ENCODE peak calls at places on chromosomes 16 and 17, in eight cellular contexts. One of them, this sample, is unnamed.

GRCh38 chr16:50740747-50741146 is 1.1 kb upstream of the CYLD start:
- DNase-seq in pancreas: no peak
- DNase-seq in GM10248: no peak
- DNase-seq in foreskin fibroblast: peak; percentile 29
- DNase-seq in amniotic stem cell: no peak
- DNase-seq in neural crest cell: no peak
- DNase-seq in stimulated activated CD4-positive, alpha-beta T cell treated with anti-CD3 and anti-CD28 coated beads, Interleukin-4, amount 100 ng/mL, for 24 hours: peak; percentile 36
- DNase-seq in spleen: no peak
- DNase-seq in this sample: no peak

GRCh38 chr17:82177761-82178498 is 34.7 kb downstream of the CCDC57 start:
- DNase-seq in pancreas: no peak
- DNase-seq in GM10248: no peak
- DNase-seq in foreskin fibroblast: peak; percentile 4
- DNase-seq in amniotic stem cell: no peak
- DNase-seq in neural crest cell: no peak
- DNase-seq in stimulated activated CD4-positive, alpha-beta T cell treated with anti-CD3 and anti-CD28 coated beads, Interleukin-4, amount 100 ng/mL, for 24 hours: no peak
- DNase-seq in spleen: no peak
- DNase-seq in this sample: no peak

GRCh38 chr17:14211778-14212177 is 24.9 kb downstream of the CDRT15 start:
- DNase-seq in pancreas: no peak
- DNase-seq in GM10248: peak; percentile 47
- DNase-seq in foreskin fibroblast: peak; percentile 20
- DNase-seq in amniotic stem cell: no peak
- DNase-seq in neural crest cell: no peak
- DNase-seq in stimulated activated CD4-positive, alpha-beta T cell treated with anti-CD3 and anti-CD28 coated beads, Interleukin-4, amount 100 ng/mL, for 24 hours: no peak
- DNase-seq in spleen: peak; percentile 87
- DNase-seq in this sample: no peak

GRCh38 chr17:3845754-3846738 is at the start of gene NCBP3:
- DNase-seq in pancreas: peak; percentile 86
- DNase-seq in GM10248: peak; percentile 98
- DNase-seq in foreskin fibroblast: peak; percentile 97
- DNase-seq in amniotic stem cell: peak; percentile 87
- DNase-seq in neural crest cell: peak; percentile 87
- DNase-seq in stimulated activated CD4-positive, alpha-beta T cell treated with anti-CD3 and anti-CD28 coated beads, Interleukin-4, amount 100 ng/mL, for 24 hours: peak; percentile 90
- DNase-seq in spleen: peak; percentile 99
- DNase-seq in this sample: peak; percentile 91

GRCh38 chr17:40542562-40543411 is 22.5 kb downstream of the CCR7 start:
- DNase-seq in pancreas: peak; percentile 44
- DNase-seq in GM10248: peak; percentile 71
- DNase-seq in foreskin fibroblast: peak; percentile 95
- DNase-seq in amniotic stem cell: no peak
- DNase-seq in neural crest cell: no peak
- DNase-seq in stimulated activated CD4-positive, alpha-beta T cell treated with anti-CD3 and anti-CD28 coated beads, Interleukin-4, amount 100 ng/mL, for 24 hours: peak; percentile 68
- DNase-seq in spleen: peak; percentile 89
- DNase-seq in this sample: peak; percentile 71

GRCh38 chr17:37327341-37328090 is 48.3 kb upstream of the C17orf78 start:
- DNase-seq in pancreas: no peak
- DNase-seq in GM10248: no peak
- DNase-seq in foreskin fibroblast: peak; percentile 82
- DNase-seq in amniotic stem cell: no peak
- DNase-seq in neural crest cell: no peak
- DNase-seq in stimulated activated CD4-positive, alpha-beta T cell treated with anti-CD3 and anti-CD28 coated beads, Interleukin-4, amount 100 ng/mL, for 24 hours: no peak
- DNase-seq in spleen: no peak
- DNase-seq in this sample: no peak

GRCh38 chr17:7475764-7476422 is 3.5 kb downstream of the ZBTB4 start:
- DNase-seq in pancreas: no peak
- DNase-seq in GM10248: no peak
- DNase-seq in foreskin fibroblast: peak; percentile 86
- DNase-seq in amniotic stem cell: no peak
- DNase-seq in neural crest cell: no peak
- DNase-seq in stimulated activated CD4-positive, alpha-beta T cell treated with anti-CD3 and anti-CD28 coated beads, Interleukin-4, amount 100 ng/mL, for 24 hours: no peak
- DNase-seq in spleen: peak; percentile 74
- DNase-seq in this sample: no peak

GRCh38 chr16:52649870-52650269 is 102.9 kb upstream of the TOX3 start:
- DNase-seq in pancreas: no peak
- DNase-seq in GM10248: no peak
- DNase-seq in foreskin fibroblast: no peak
- DNase-seq in amniotic stem cell: no peak
- DNase-seq in neural crest cell: no peak
- DNase-seq in stimulated activated CD4-positive, alpha-beta T cell treated with anti-CD3 and anti-CD28 coated beads, Interleukin-4, amount 100 ng/mL, for 24 hours: no peak
- DNase-seq in spleen: no peak
- DNase-seq in this sample: no peak

GRCh38 chr16:8310356-8310755 is 280.0 kb downstream of the TMEM114 start:
- DNase-seq in pancreas: no peak
- DNase-seq in GM10248: no peak
- DNase-seq in foreskin fibroblast: no peak
- DNase-seq in amniotic stem cell: no peak
- DNase-seq in neural crest cell: no peak
- DNase-seq in stimulated activated CD4-positive, alpha-beta T cell treated with anti-CD3 and anti-CD28 coated beads, Interleukin-4, amount 100 ng/mL, for 24 hours: no peak
- DNase-seq in spleen: no peak
- DNase-seq in this sample: no peak

GRCh38 chr16:26688699-26689098 is 378.0 kb upstream of the C16orf82 start:
- DNase-seq in pancreas: no peak
- DNase-seq in GM10248: no peak
- DNase-seq in foreskin fibroblast: no peak
- DNase-seq in amniotic stem cell: no peak
- DNase-seq in neural crest cell: no peak
- DNase-seq in stimulated activated CD4-positive, alpha-beta T cell treated with anti-CD3 and anti-CD28 coated beads, Interleukin-4, amount 100 ng/mL, for 24 hours: no peak
- DNase-seq in spleen: no peak
- DNase-seq in this sample: no peak

GRCh38 chr17:63697341-63698286 is 2.3 kb downstream of the LIMD2 start:
- DNase-seq in pancreas: peak; percentile 62
- DNase-seq in GM10248: peak; percentile 72
- DNase-seq in foreskin fibroblast: peak; percentile 50
- DNase-seq in amniotic stem cell: no peak
- DNase-seq in neural crest cell: no peak
- DNase-seq in stimulated activated CD4-positive, alpha-beta T cell treated with anti-CD3 and anti-CD28 coated beads, Interleukin-4, amount 100 ng/mL, for 24 hours: peak; percentile 79
- DNase-seq in spleen: peak; percentile 96
- DNase-seq in this sample: peak; percentile 74

GRCh38 chr16:53991181-53992056 is 287.5 kb downstream of the FTO start:
- DNase-seq in pancreas: no peak
- DNase-seq in GM10248: no peak
- DNase-seq in foreskin fibroblast: peak; percentile 23
- DNase-seq in amniotic stem cell: no peak
- DNase-seq in neural crest cell: no peak
- DNase-seq in stimulated activated CD4-positive, alpha-beta T cell treated with anti-CD3 and anti-CD28 coated beads, Interleukin-4, amount 100 ng/mL, for 24 hours: no peak
- DNase-seq in spleen: no peak
- DNase-seq in this sample: no peak

GRCh38 chr17:60107526-60108257 is 29.0 kb upstream of the HEATR6 start:
- DNase-seq in pancreas: no peak
- DNase-seq in GM10248: no peak
- DNase-seq in foreskin fibroblast: peak; percentile 50
- DNase-seq in amniotic stem cell: no peak
- DNase-seq in neural crest cell: no peak
- DNase-seq in stimulated activated CD4-positive, alpha-beta T cell treated with anti-CD3 and anti-CD28 coated beads, Interleukin-4, amount 100 ng/mL, for 24 hours: no peak
- DNase-seq in spleen: no peak
- DNase-seq in this sample: no peak

GRCh38 chr17:64216385-64217248 is 46.4 kb downstream of the TEX2 start:
- DNase-seq in pancreas: peak; percentile 43
- DNase-seq in GM10248: peak; percentile 73
- DNase-seq in foreskin fibroblast: peak; percentile 47
- DNase-seq in amniotic stem cell: no peak
- DNase-seq in neural crest cell: no peak
- DNase-seq in stimulated activated CD4-positive, alpha-beta T cell treated with anti-CD3 and anti-CD28 coated beads, Interleukin-4, amount 100 ng/mL, for 24 hours: no peak
- DNase-seq in spleen: peak; percentile 76
- DNase-seq in this sample: no peak

GRCh38 chr16:82199209-82199608 is 29.2 kb upstream of the MPHOSPH6 start:
- DNase-seq in pancreas: no peak
- DNase-seq in GM10248: no peak
- DNase-seq in foreskin fibroblast: no peak
- DNase-seq in amniotic stem cell: no peak
- DNase-seq in neural crest cell: no peak
- DNase-seq in stimulated activated CD4-positive, alpha-beta T cell treated with anti-CD3 and anti-CD28 coated beads, Interleukin-4, amount 100 ng/mL, for 24 hours: no peak
- DNase-seq in spleen: no peak
- DNase-seq in this sample: no peak

GRCh38 chr17:19346351-19347255 is 15.9 kb downstream of the B9D1 start:
- DNase-seq in pancreas: no peak
- DNase-seq in GM10248: no peak
- DNase-seq in foreskin fibroblast: peak; percentile 90
- DNase-seq in amniotic stem cell: peak; percentile 64
- DNase-seq in neural crest cell: no peak
- DNase-seq in stimulated activated CD4-positive, alpha-beta T cell treated with anti-CD3 and anti-CD28 coated beads, Interleukin-4, amount 100 ng/mL, for 24 hours: no peak
- DNase-seq in spleen: peak; percentile 71
- DNase-seq in this sample: no peak

GRCh38 chr16:12612598-12613101 is 191.0 kb downstream of the CPPED1 start:
- DNase-seq in pancreas: peak; percentile 22
- DNase-seq in GM10248: no peak
- DNase-seq in foreskin fibroblast: no peak
- DNase-seq in amniotic stem cell: no peak
- DNase-seq in neural crest cell: no peak
- DNase-seq in stimulated activated CD4-positive, alpha-beta T cell treated with anti-CD3 and anti-CD28 coated beads, Interleukin-4, amount 100 ng/mL, for 24 hours: peak; percentile 37
- DNase-seq in spleen: no peak
- DNase-seq in this sample: no peak

GRCh38 chr16:81901483-81901882 is 109.8 kb downstream of the SDR42E1 start:
- DNase-seq in pancreas: no peak
- DNase-seq in GM10248: no peak
- DNase-seq in foreskin fibroblast: peak; percentile 28
- DNase-seq in amniotic stem cell: no peak
- DNase-seq in neural crest cell: no peak
- DNase-seq in stimulated activated CD4-positive, alpha-beta T cell treated with anti-CD3 and anti-CD28 coated beads, Interleukin-4, amount 100 ng/mL, for 24 hours: no peak
- DNase-seq in spleen: no peak
- DNase-seq in this sample: no peak

GRCh38 chr16:68636064-68636551 is 9.0 kb upstream of the CDH3 start:
- DNase-seq in pancreas: no peak
- DNase-seq in GM10248: no peak
- DNase-seq in foreskin fibroblast: no peak
- DNase-seq in amniotic stem cell: no peak
- DNase-seq in neural crest cell: no peak
- DNase-seq in stimulated activated CD4-positive, alpha-beta T cell treated with anti-CD3 and anti-CD28 coated beads, Interleukin-4, amount 100 ng/mL, for 24 hours: no peak
- DNase-seq in spleen: no peak
- DNase-seq in this sample: no peak

GRCh38 chr16:11372073-11372923 is 27.0 kb downstream of the RMI2 start:
- DNase-seq in pancreas: no peak
- DNase-seq in GM10248: no peak
- DNase-seq in foreskin fibroblast: no peak
- DNase-seq in amniotic stem cell: no peak
- DNase-seq in neural crest cell: no peak
- DNase-seq in stimulated activated CD4-positive, alpha-beta T cell treated with anti-CD3 and anti-CD28 coated beads, Interleukin-4, amount 100 ng/mL, for 24 hours: no peak
- DNase-seq in spleen: peak; percentile 49
- DNase-seq in this sample: no peak

GRCh38 chr16:11781773-11782172 is 15.3 kb downstream of the ZC3H7A start:
- DNase-seq in pancreas: no peak
- DNase-seq in GM10248: no peak
- DNase-seq in foreskin fibroblast: no peak
- DNase-seq in amniotic stem cell: no peak
- DNase-seq in neural crest cell: no peak
- DNase-seq in stimulated activated CD4-positive, alpha-beta T cell treated with anti-CD3 and anti-CD28 coated beads, Interleukin-4, amount 100 ng/mL, for 24 hours: no peak
- DNase-seq in spleen: no peak
- DNase-seq in this sample: no peak

GRCh38 chr16:23286131-23286532 is 16.0 kb upstream of the SCNN1B start:
- DNase-seq in pancreas: no peak
- DNase-seq in GM10248: no peak
- DNase-seq in foreskin fibroblast: peak; percentile 89
- DNase-seq in amniotic stem cell: no peak
- DNase-seq in neural crest cell: no peak
- DNase-seq in stimulated activated CD4-positive, alpha-beta T cell treated with anti-CD3 and anti-CD28 coated beads, Interleukin-4, amount 100 ng/mL, for 24 hours: no peak
- DNase-seq in spleen: no peak
- DNase-seq in this sample: no peak

GRCh38 chr17:68820825-68821481 is 134.2 kb downstream of the ABCA8 start:
- DNase-seq in pancreas: no peak
- DNase-seq in GM10248: no peak
- DNase-seq in foreskin fibroblast: peak; percentile 22
- DNase-seq in amniotic stem cell: no peak
- DNase-seq in neural crest cell: no peak
- DNase-seq in stimulated activated CD4-positive, alpha-beta T cell treated with anti-CD3 and anti-CD28 coated beads, Interleukin-4, amount 100 ng/mL, for 24 hours: no peak
- DNase-seq in spleen: no peak
- DNase-seq in this sample: no peak

GRCh38 chr17:45976755-45977505 is 22.1 kb upstream of the STH start:
- DNase-seq in pancreas: no peak
- DNase-seq in GM10248: no peak
- DNase-seq in foreskin fibroblast: no peak
- DNase-seq in amniotic stem cell: no peak
- DNase-seq in neural crest cell: no peak
- DNase-seq in stimulated activated CD4-positive, alpha-beta T cell treated with anti-CD3 and anti-CD28 coated beads, Interleukin-4, amount 100 ng/mL, for 24 hours: no peak
- DNase-seq in spleen: peak; percentile 52
- DNase-seq in this sample: no peak